ENCODE peak calls at places on chromosomes 6 and 20, in ten cellular contexts. M is midbrain; F is adrenal gland; B is T-cell; D is type B pancreatic cell; U is stimulated activated CD4-positive, alpha-beta T cell treated with anti-CD3 and anti-CD28 coated beads, TNF-alpha, amount 100 ng/mL, for 4 hours; O is GM04503; R is Calu3; J is psoas muscle; N is trophoblast cell. G is an unnamed sample.
A peak's percentile ranks its signal among the peaks of the same experiment; 100 is the strongest.

GRCh38 chr6:74249658-74250057 is 553.7 kb downstream of the CD109 start:
- DNase-seq in M (no peak), F (no peak), B (no peak), D (no peak), U (no peak), O (no peak), R (no peak), J (no peak), N (no peak), G (no peak)

GRCh38 chr6:14440215-14440890 is 322.8 kb downstream of the CD83 start:
- DNase-seq in M (no peak), F (no peak), B (no peak), D (no peak), U (no peak), O (no peak), R (no peak), J (no peak), N (peak; percentile 64), G (no peak)

GRCh38 chr20:41618807-41619294 is 674 bp upstream of the CHD6 start:
- DNase-seq in M (peak; percentile 41), F (no peak), B (no peak), D (no peak), U (no peak), O (no peak), R (no peak), J (no peak), N (peak; percentile 9), G (no peak)

GRCh38 chr6:2876210-2877056 is 26.7 kb downstream of the SERPINB9 start:
- DNase-seq in M (no peak), F (peak; percentile 78), B (no peak), D (no peak), U (no peak), O (peak; percentile 88), R (peak; percentile 58), J (peak; percentile 83), N (peak; percentile 97), G (peak; percentile 70)

GRCh38 chr20:36339646-36340592 is 33.8 kb downstream of the DLGAP4 start:
- DNase-seq in M (no peak), F (no peak), B (no peak), D (no peak), U (no peak), O (no peak), R (no peak), J (peak; percentile 28), N (no peak), G (no peak)

GRCh38 chr6:157134402-157135074 is 188.8 kb downstream of the TMEM242 start:
- DNase-seq in M (no peak), F (no peak), B (no peak), D (no peak), U (no peak), O (no peak), R (no peak), J (no peak), N (peak; percentile 63), G (no peak)

GRCh38 chr6:80477591-80478370 is 371.3 kb downstream of the BCKDHB start:
- DNase-seq in M (no peak), F (no peak), B (no peak), D (no peak), U (no peak), O (no peak), R (no peak), J (no peak), N (no peak), G (no peak)

GRCh38 chr20:1334370-1334731 is 5.4 kb upstream of the SDCBP2 start:
- DNase-seq in M (no peak), F (no peak), B (no peak), D (peak; percentile 16), U (no peak), O (no peak), R (no peak), J (no peak), N (no peak), G (no peak)

GRCh38 chr6:137724495-137725211 is 142.4 kb upstream of the TNFAIP3 start:
- DNase-seq in M (no peak), F (peak; percentile 47), B (no peak), D (no peak), U (no peak), O (no peak), R (no peak), J (peak; percentile 57), N (peak; percentile 73), G (no peak)

GRCh38 chr6:90027004-90027403 is 132.7 kb downstream of the GJA10 start:
- DNase-seq in M (no peak), F (no peak), B (no peak), D (no peak), U (no peak), O (no peak), R (no peak), J (no peak), N (no peak), G (no peak)